ENCODE peak calls at places on chromosomes 1 and 21, in nine cellular contexts. J is kidney epithelial cell; H is upper lobe of right lung; U is B cell; V is activated T-cell treated with anti-CD3 and anti-CD28 coated beads, Interleukin-2, amount 50 U/mL, for 72 hours; P is mucosa of gallbladder; W is uterus; G is stimulated activated CD4-positive, alpha-beta T cell treated with anti-CD3 and anti-CD28 coated beads, Interleukin-1b, Interleukin-23, amount 100 ng/mL, for 4 hours; N is GM23338. O is an unnamed sample.

GRCh38 chr1:221310180-221310579 is 430.9 kb downstream of the HLX start:
- DNase-seq in J (no peak), H (no peak), U (no peak), V (no peak), P (no peak), W (no peak), G (no peak), N (no peak), O (no peak)

GRCh38 chr1:226372885-226373284 is 35.0 kb downstream of the PARP1 start:
- DNase-seq in J (no peak), H (no peak), U (no peak), V (no peak), P (no peak), W (no peak), G (no peak), N (no peak), O (no peak)

GRCh38 chr1:109516872-109517271 is 7.3 kb upstream of the AMIGO1 start:
- DNase-seq in J (no peak), H (no peak), U (no peak), V (no peak), P (peak; percentile 62), W (no peak), G (no peak), N (no peak), O (no peak)

GRCh38 chr1:8281843-8282509 is 35.9 kb upstream of the SLC45A1 start:
- DNase-seq in J (no peak), H (peak; percentile 66), U (no peak), V (no peak), P (peak; percentile 21), W (no peak), G (no peak), N (no peak), O (no peak)

GRCh38 chr1:232899278-232899677 is 51.1 kb upstream of the NTPCR start:
- DNase-seq in J (no peak), H (no peak), U (no peak), V (no peak), P (no peak), W (no peak), G (no peak), N (no peak), O (no peak)

GRCh38 chr1:60017831-60018230 is 55.7 kb downstream of the C1orf87 start:
- DNase-seq in J (no peak), H (no peak), U (no peak), V (no peak), P (no peak), W (no peak), G (no peak), N (no peak), O (no peak)

GRCh38 chr1:6409733-6410132 is 10.0 kb downstream of the HES2 start:
- DNase-seq in J (no peak), H (no peak), U (no peak), V (no peak), P (no peak), W (no peak), G (no peak), N (no peak), O (no peak)

GRCh38 chr1:26190373-26190987 is at the start of gene CATSPER4:
- DNase-seq in J (no peak), H (no peak), U (no peak), V (no peak), P (no peak), W (no peak), G (no peak), N (peak; percentile 96), O (no peak)

GRCh38 chr1:228998179-228998578 is 262.9 kb downstream of the RHOU start:
- DNase-seq in J (no peak), H (no peak), U (no peak), V (no peak), P (peak; percentile 38), W (peak; percentile 36), G (no peak), N (no peak), O (no peak)

GRCh38 chr1:153483776-153484175 is 23.3 kb upstream of the S100A7 start:
- DNase-seq in J (no peak), H (no peak), U (no peak), V (no peak), P (no peak), W (no peak), G (no peak), N (peak; percentile 44), O (no peak)

GRCh38 chr1:27496604-27497155 is 6.7 kb upstream of the WASF2 start:
- DNase-seq in J (no peak), H (no peak), U (no peak), V (no peak), P (no peak), W (peak; percentile 59), G (no peak), N (peak; percentile 96), O (no peak)

GRCh38 chr1:15155760-15156743 is 2.5 kb downstream of the TMEM51 start:
- DNase-seq in J (no peak), H (peak; percentile 57), U (no peak), V (no peak), P (no peak), W (no peak), G (no peak), N (no peak), O (no peak)

GRCh38 chr1:181504294-181505115 is 21.2 kb downstream of the CACNA1E start:
- DNase-seq in J (no peak), H (no peak), U (peak; percentile 25), V (peak; percentile 10), P (no peak), W (no peak), G (no peak), N (peak; percentile 86), O (no peak)

GRCh38 chr21:45417951-45418300 is 13.0 kb downstream of the COL18A1 start:
- DNase-seq in J (no peak), H (no peak), U (no peak), V (no peak), P (no peak), W (no peak), G (no peak), N (no peak), O (no peak)